ENCODE peak calls at places on chromosome 2, in four cellular contexts. W, C, O and M are unnamed samples.

GRCh38 chr2:45993476-45993991 is 303.7 kb upstream of the EPAS1 start:
- DNase-seq in W (peak; percentile 56), C (peak; percentile 66), O (peak; percentile 79), M (no peak)

GRCh38 chr2:61887684-61888303 is 662 bp downstream of the CCT4 start:
- DNase-seq in W (no peak), C (no peak), O (peak; percentile 33), M (no peak)

GRCh38 chr2:166518634-166519390 is 24.8 kb upstream of the SCN7A start:
- DNase-seq in W (no peak), C (no peak), O (no peak), M (no peak)

GRCh38 chr2:186201371-186201770 is 284.7 kb upstream of the ZC3H15 start:
- DNase-seq in W (no peak), C (no peak), O (no peak), M (peak; percentile 4)

GRCh38 chr2:60549250-60550150 is 4.0 kb downstream of the BCL11A start:
- DNase-seq in W (no peak), C (peak; percentile 58), O (peak; percentile 63), M (no peak)

GRCh38 chr2:111698743-111699554 is 185.0 kb downstream of the ANAPC1 start:
- DNase-seq in W (peak; percentile 61), C (peak; percentile 72), O (peak; percentile 88), M (peak; percentile 98)

GRCh38 chr2:108257757-108258331 is 18.1 kb downstream of the SULT1C3 start:
- DNase-seq in W (no peak), C (no peak), O (no peak), M (peak; percentile 55)

GRCh38 chr2:237546040-237546875 is 20.1 kb upstream of the PRLH start:
- DNase-seq in W (no peak), C (no peak), O (no peak), M (no peak)

GRCh38 chr2:156099382-156099781 is 233.1 kb downstream of the NR4A2 start:
- DNase-seq in W (no peak), C (no peak), O (no peak), M (no peak)

GRCh38 chr2:226934546-226935243 is 98.8 kb downstream of the RHBDD1 start:
- DNase-seq in W (no peak), C (no peak), O (no peak), M (peak; percentile 4)

GRCh38 chr2:144834363-144834762 is 314.4 kb upstream of the ZEB2 start:
- DNase-seq in W (no peak), C (no peak), O (no peak), M (no peak)

GRCh38 chr2:114113527-114113926 is 223.6 kb downstream of the ACTR3 start:
- DNase-seq in W (no peak), C (no peak), O (no peak), M (no peak)

GRCh38 chr2:73386342-73386868 is 769 bp downstream of the ALMS1 start:
- DNase-seq in W (no peak), C (no peak), O (no peak), M (no peak)

GRCh38 chr2:40401896-40402295 is 50.0 kb downstream of the SLC8A1 start:
- DNase-seq in W (no peak), C (no peak), O (no peak), M (peak; percentile 82)

GRCh38 chr2:30789670-30790210 is 17.5 kb downstream of the CAPN13 start:
- DNase-seq in W (no peak), C (no peak), O (no peak), M (no peak)

DNA sequence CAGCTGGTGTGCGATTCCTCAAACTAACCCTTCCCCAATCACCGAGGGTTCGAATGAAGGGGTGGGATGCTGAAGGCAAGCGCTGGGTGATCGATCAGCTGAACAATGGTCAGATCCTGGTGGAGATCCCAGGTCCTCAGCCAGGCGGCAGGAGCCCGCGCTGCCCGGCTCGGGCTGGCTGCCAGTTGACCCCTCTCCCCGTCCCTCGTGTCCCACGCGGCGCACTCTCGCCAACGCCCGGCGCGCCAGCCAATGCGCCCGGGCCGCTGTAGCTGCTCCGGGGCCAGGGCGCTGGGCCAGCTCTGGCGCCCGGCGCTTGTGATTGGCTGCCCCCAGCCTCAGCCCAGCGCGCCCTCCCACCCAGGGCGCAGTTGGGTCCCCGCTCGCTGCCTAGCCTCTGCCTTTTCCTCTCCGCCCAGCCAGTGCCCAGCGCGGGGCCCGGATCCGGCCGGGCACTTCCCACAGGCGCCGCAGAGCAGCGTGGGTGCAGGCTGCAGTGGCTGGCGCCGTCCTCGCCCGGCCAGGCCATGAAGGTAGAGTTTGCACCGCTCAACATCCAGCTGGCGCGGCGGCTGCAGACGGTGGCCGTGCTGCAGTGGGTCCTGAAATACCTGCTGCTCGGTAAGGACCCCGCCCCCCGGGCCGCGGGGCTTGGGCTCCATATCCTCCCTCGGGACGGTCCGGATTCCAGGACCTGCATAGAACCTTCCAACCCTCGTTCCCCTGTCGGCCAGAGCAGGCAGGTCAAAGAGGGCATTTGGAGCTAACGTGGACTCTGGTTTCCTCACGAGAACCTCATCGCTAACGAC is at the start of gene MOGAT1:
- DNase-seq in W (no peak), C (peak; percentile 79), O (no peak), M (no peak)
- H3K4me3 ChIP-seq in W (peak within 1 kb of the TSS; percentile 52), C (peak within 1 kb of the TSS; percentile 29), O (no peak within 1 kb of the TSS), M (peak within 1 kb of the TSS; percentile 49)

GRCh38 chr2:127408807-127409099 is 9.5 kb upstream of the PROC start:
- DNase-seq in W (no peak), C (no peak), O (no peak), M (no peak)
- H3K4me3 ChIP-seq in W (peak overlapping the region; percentile 62), C (no peak overlapping the region), O (peak overlapping the region; percentile 49), M (no peak overlapping the region)

GRCh38 chr2:20051518-20052228 is at the start of gene LAPTM4A:
- DNase-seq in W (peak; percentile 100), C (peak; percentile 100), O (peak; percentile 98), M (peak; percentile 100)

GRCh38 chr2:20049631-20050030 is 1.8 kb downstream of the LAPTM4A start:
- DNase-seq in W (no peak), C (no peak), O (no peak), M (no peak)

GRCh38 chr2:20050104-20050711 is 1.2 kb downstream of the LAPTM4A start:
- DNase-seq in W (no peak), C (no peak), O (peak; percentile 8), M (no peak)

GRCh38 chr2:20050712-20051517 is 513 bp downstream of the LAPTM4A start:
- DNase-seq in W (peak; percentile 62), C (peak; percentile 73), O (peak; percentile 31), M (no peak)

GRCh38 chr2:20048488-20049443 is 2.7 kb downstream of the LAPTM4A start:
- DNase-seq in W (no peak), C (no peak), O (no peak), M (no peak)
- H3K4me3 ChIP-seq in W (peak overlapping the region; percentile 66), C (peak overlapping the region; percentile 97), O (peak overlapping the region; percentile 79), M (peak overlapping the region; percentile 80)

GRCh38 chr2:80299672-80300071 is 4.9 kb downstream of the LRRTM1 start:
- DNase-seq in W (no peak), C (no peak), O (no peak), M (no peak)
- H3K4me3 ChIP-seq in W (no peak overlapping the region), C (no peak overlapping the region), O (no peak overlapping the region), M (no peak overlapping the region)

GRCh38 chr2:168993538-168993937 is 37.6 kb downstream of the ABCB11 start:
- DNase-seq in W (no peak), C (no peak), O (no peak), M (no peak)

GRCh38 chr2:168992591-168993349 is 38.4 kb downstream of the ABCB11 start:
- DNase-seq in W (no peak), C (no peak), O (no peak), M (no peak)

GRCh38 chr2:168995744-168996143 is 35.4 kb downstream of the ABCB11 start:
- DNase-seq in W (no peak), C (no peak), O (no peak), M (no peak)

GRCh38 chr2:168988755-168989154 is 42.4 kb downstream of the ABCB11 start:
- DNase-seq in W (no peak), C (no peak), O (no peak), M (no peak)

GRCh38 chr2:168992026-168992425 is 39.1 kb downstream of the ABCB11 start:
- DNase-seq in W (no peak), C (no peak), O (no peak), M (no peak)
- H3K4me3 ChIP-seq in W (no peak overlapping the region), C (no peak overlapping the region), O (no peak overlapping the region), M (no peak overlapping the region)

GRCh38 chr2:171225989-171226388 is 65.3 kb upstream of the TLK1 start:
- DNase-seq in W (no peak), C (no peak), O (no peak), M (no peak)

GRCh38 chr2:171227066-171227782 is 66.5 kb upstream of the TLK1 start:
- DNase-seq in W (no peak), C (no peak), O (no peak), M (no peak)

GRCh38 chr2:171230176-171230575 is 69.5 kb upstream of the TLK1 start:
- DNase-seq in W (no peak), C (no peak), O (no peak), M (no peak)

GRCh38 chr2:171226471-171226870 is 65.8 kb upstream of the TLK1 start:
- DNase-seq in W (no peak), C (no peak), O (no peak), M (no peak)

DNA sequence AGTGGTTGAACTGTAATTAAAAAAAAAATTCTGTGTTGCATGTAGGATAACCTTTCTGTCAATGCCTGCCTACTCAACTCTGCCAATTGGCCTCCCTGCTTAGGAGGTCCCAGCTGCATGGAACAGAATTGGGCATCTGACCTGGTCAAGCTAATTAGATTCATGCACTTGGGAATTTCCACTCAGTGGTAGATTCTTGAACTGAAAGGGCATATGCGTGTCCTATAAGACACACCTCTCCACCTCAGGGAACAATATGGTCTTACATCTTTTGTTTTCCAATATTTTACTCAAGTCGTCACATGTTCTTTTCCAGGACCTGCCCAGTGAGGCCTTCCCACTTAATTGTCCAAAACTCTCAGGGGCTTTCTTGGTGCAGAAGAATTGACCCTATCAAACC is 68.1 kb upstream of the TLK1 start:
- DNase-seq in W (no peak), C (no peak), O (no peak), M (no peak)
- H3K4me3 ChIP-seq in W (no peak overlapping the region), C (no peak overlapping the region), O (no peak overlapping the region), M (no peak overlapping the region)

GRCh38 chr2:218859556-218859993 is at the start of gene WNT6:
- DNase-seq in W (no peak), C (peak; percentile 58), O (no peak), M (no peak)

GRCh38 chr2:218858671-218859555 is 692 bp upstream of the WNT6 start:
- DNase-seq in W (no peak), C (no peak), O (no peak), M (no peak)

GRCh38 chr2:218860950-218861381 is 1.4 kb downstream of the WNT6 start:
- DNase-seq in W (peak; percentile 74), C (peak; percentile 76), O (peak; percentile 53), M (no peak)

GRCh38 chr2:218861645-218862318 is 2.2 kb downstream of the WNT6 start:
- DNase-seq in W (no peak), C (no peak), O (no peak), M (no peak)

DNA sequence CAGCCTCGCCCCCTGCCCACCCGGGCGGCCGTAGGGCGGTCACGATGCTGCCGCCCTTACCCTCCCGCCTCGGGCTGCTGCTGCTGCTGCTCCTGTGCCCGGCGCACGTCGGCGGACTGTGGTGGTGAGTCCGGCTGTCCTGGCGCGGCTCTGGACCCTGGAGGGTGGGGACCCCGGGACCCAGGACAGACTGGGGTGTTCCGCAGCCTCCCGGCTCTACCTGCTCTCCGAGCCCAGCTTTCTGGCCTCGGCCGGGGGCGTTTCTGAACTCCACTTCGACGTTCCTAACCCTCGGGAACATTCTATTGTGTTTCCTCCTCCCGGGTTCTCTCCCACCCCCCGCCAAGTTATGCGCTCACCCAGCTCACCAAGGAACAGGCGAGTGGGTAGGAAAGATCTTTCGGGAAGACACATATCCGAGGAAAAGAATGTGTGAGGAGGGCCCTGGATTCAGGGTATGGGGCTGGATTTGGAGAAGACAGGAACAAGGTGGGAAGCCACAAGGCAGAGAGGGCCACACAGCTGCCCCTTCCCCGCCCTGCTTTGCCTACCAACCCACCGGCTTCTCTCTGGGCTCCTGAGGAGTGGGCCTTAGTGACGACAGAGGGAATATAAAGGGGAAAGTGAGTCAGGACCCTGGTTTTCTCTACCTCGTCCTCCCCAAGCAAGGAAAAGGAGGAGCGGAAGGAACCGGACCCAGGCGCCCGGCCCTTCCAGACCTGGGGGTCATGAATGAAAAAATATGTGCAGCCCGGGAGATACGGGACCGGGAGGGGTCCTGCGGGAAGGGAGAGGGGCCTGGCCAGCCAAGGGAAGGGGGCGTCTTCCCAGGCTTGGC is 608 bp downstream of the WNT6 start:
- DNase-seq in W (no peak), C (peak; percentile 55), O (no peak), M (no peak)
- H3K4me3 ChIP-seq in W (peak overlapping the region; percentile 61), C (peak overlapping the region; percentile 52), O (no peak overlapping the region), M (peak overlapping the region; percentile 23)